ENCODE peak calls at places on chromosomes 13 and 19, in seven cellular contexts. E is frontal cortex; N is stimulated activated CD4-positive, alpha-beta T cell treated with anti-CD3 and anti-CD28 coated beads, Interleukin-1b, Interleukin-23, amount 100 ng/mL, for 48 hours; C is HT1080; K is esophagus squamous epithelium; A is PC-3; X is T-helper 1 cell. M is an unnamed sample.

GRCh38 chr13:71210861-71211260 is 656.1 kb downstream of the DACH1 start:
- DNase-seq in N (no peak), A (no peak), E (no peak), K (no peak), C (no peak), X (no peak), M (no peak)

GRCh38 chr13:26132756-26133155 is 80.9 kb upstream of the SHISA2 start:
- DNase-seq in X (no peak), A (peak; percentile 29), K (no peak), N (no peak), C (peak; percentile 16), E (peak; percentile 12), M (no peak)

GRCh38 chr19:34851277-34851804 is 75.4 kb upstream of the ZNF30 start:
- DNase-seq in K (no peak), C (no peak), X (no peak), E (no peak), A (peak; percentile 42), N (no peak), M (no peak)

GRCh38 chr19:54302252-54302651 is 10.7 kb downstream of the LILRA5 start:
- DNase-seq in A (no peak), K (no peak), X (no peak), N (no peak), E (no peak), C (no peak), M (no peak)

GRCh38 chr19:33767898-33768413 is 28.7 kb upstream of the KCTD15 start:
- DNase-seq in A (peak; percentile 25), N (no peak), C (no peak), E (no peak), X (no peak), K (no peak), M (no peak)

GRCh38 chr19:3094638-3095374 is 644 bp downstream of the GNA11 start:
- DNase-seq in K (no peak), C (no peak), E (no peak), A (no peak), X (peak; percentile 24), N (peak; percentile 47), M (no peak)

GRCh38 chr13:100128373-100128772 is 39.5 kb downstream of the PCCA start:
- DNase-seq in X (no peak), K (no peak), N (peak; percentile 8), C (peak; percentile 63), A (no peak), E (no peak), M (no peak)

GRCh38 chr13:27194895-27195764 is 23.5 kb upstream of the USP12 start:
- DNase-seq in N (no peak), K (no peak), C (peak; percentile 98), A (peak; percentile 95), E (no peak), X (no peak), M (no peak)

GRCh38 chr19:40216013-40216776 is 2.0 kb downstream of the TTC9B start:
- DNase-seq in K (no peak), A (no peak), E (no peak), X (no peak), N (no peak), C (no peak), M (no peak)

GRCh38 chr13:110310541-110311491 is 3.7 kb downstream of the COL4A2 start:
- DNase-seq in N (no peak), E (no peak), X (no peak), A (no peak), K (no peak), C (no peak), M (no peak)

GRCh38 chr13:77230560-77230959 is 96.3 kb downstream of the MYCBP2 start:
- DNase-seq in N (no peak), E (no peak), K (no peak), X (no peak), C (no peak), A (no peak), M (no peak)

GRCh38 chr13:67726979-67727378 is 496.8 kb upstream of the PCDH9 start:
- DNase-seq in E (no peak), K (no peak), N (no peak), C (peak; percentile 33), A (no peak), X (no peak), M (no peak)

GRCh38 chr13:74886496-74886895 is 595.5 kb downstream of the TBC1D4 start:
- DNase-seq in C (no peak), K (no peak), X (no peak), N (no peak), E (no peak), A (peak; percentile 80), M (no peak)

GRCh38 chr13:66425741-66426140 is 804.4 kb downstream of the PCDH9 start:
- DNase-seq in K (no peak), X (no peak), N (no peak), A (no peak), C (no peak), E (no peak), M (no peak)

M was measured in C1 segment of cervical spinal cord.